ENCODE peak calls at places on chromosomes 2 and 18, in six cellular contexts. One of them, this sample, is unnamed.

GRCh38 chr2:9975328-9975727 is 23.8 kb downstream of the GRHL1 start:
- DNase-seq in body of pancreas: peak
- DNase-seq in adrenal gland: no peak
- DNase-seq in ovary: no peak
- DNase-seq in breast epithelium: no peak
- DNase-seq in transverse colon: no peak
- DNase-seq in this sample: no peak

GRCh38 chr2:217920879-217921603 is 81.8 kb downstream of the TNS1 start:
- DNase-seq in body of pancreas: peak
- DNase-seq in adrenal gland: peak
- DNase-seq in ovary: peak
- DNase-seq in breast epithelium: no peak
- DNase-seq in transverse colon: no peak
- DNase-seq in this sample: peak

GRCh38 chr18:77068321-77068841 is 64.2 kb downstream of the MBP start:
- DNase-seq in body of pancreas: peak
- DNase-seq in adrenal gland: no peak
- DNase-seq in ovary: no peak
- DNase-seq in breast epithelium: no peak
- DNase-seq in transverse colon: no peak
- DNase-seq in this sample: no peak

GRCh38 chr2:204108301-204108700 is 171.7 kb downstream of the ICOS start:
- DNase-seq in body of pancreas: no peak
- DNase-seq in adrenal gland: peak
- DNase-seq in ovary: peak
- DNase-seq in breast epithelium: no peak
- DNase-seq in transverse colon: no peak
- DNase-seq in this sample: no peak

GRCh38 chr2:109295070-109295780 is 166.2 kb downstream of the SH3RF3 start:
- DNase-seq in body of pancreas: no peak
- DNase-seq in adrenal gland: no peak
- DNase-seq in ovary: no peak
- DNase-seq in breast epithelium: no peak
- DNase-seq in transverse colon: no peak
- DNase-seq in this sample: no peak

GRCh38 chr2:67854798-67855197 is 208.0 kb downstream of the C1D start:
- DNase-seq in body of pancreas: no peak
- DNase-seq in adrenal gland: no peak
- DNase-seq in ovary: no peak
- DNase-seq in breast epithelium: no peak
- DNase-seq in transverse colon: no peak
- DNase-seq in this sample: no peak

GRCh38 chr2:130951018-130951417 is 114.3 kb downstream of the ARHGEF4 start:
- DNase-seq in body of pancreas: no peak
- DNase-seq in adrenal gland: no peak
- DNase-seq in ovary: no peak
- DNase-seq in breast epithelium: no peak
- DNase-seq in transverse colon: no peak
- DNase-seq in this sample: no peak

GRCh38 chr18:13570216-13570615 is 156.1 kb downstream of the FAM210A start:
- DNase-seq in body of pancreas: no peak
- DNase-seq in adrenal gland: peak
- DNase-seq in ovary: no peak
- DNase-seq in breast epithelium: no peak
- DNase-seq in transverse colon: no peak
- DNase-seq in this sample: no peak

GRCh38 chr2:152042636-152043615 is 55.9 kb downstream of the CACNB4 start:
- DNase-seq in body of pancreas: no peak
- DNase-seq in adrenal gland: no peak
- DNase-seq in ovary: no peak
- DNase-seq in breast epithelium: no peak
- DNase-seq in transverse colon: no peak
- DNase-seq in this sample: no peak

GRCh38 chr2:24509425-24509824 is 18.4 kb downstream of the NCOA1 start:
- DNase-seq in body of pancreas: no peak
- DNase-seq in adrenal gland: no peak
- DNase-seq in ovary: no peak
- DNase-seq in breast epithelium: no peak
- DNase-seq in transverse colon: no peak
- DNase-seq in this sample: no peak

GRCh38 chr2:161599842-161600241 is 24.4 kb upstream of the SLC4A10 start:
- DNase-seq in body of pancreas: no peak
- DNase-seq in adrenal gland: no peak
- DNase-seq in ovary: no peak
- DNase-seq in breast epithelium: no peak
- DNase-seq in transverse colon: no peak
- DNase-seq in this sample: no peak

GRCh38 chr2:71471276-71471675 is 17.9 kb downstream of the DYSF start:
- DNase-seq in body of pancreas: no peak
- DNase-seq in adrenal gland: no peak
- DNase-seq in ovary: no peak
- DNase-seq in breast epithelium: no peak
- DNase-seq in transverse colon: no peak
- DNase-seq in this sample: no peak

GRCh38 chr2:1140389-1141003 is 189.8 kb downstream of the SNTG2 start:
- DNase-seq in body of pancreas: no peak
- DNase-seq in adrenal gland: peak
- DNase-seq in ovary: no peak
- DNase-seq in breast epithelium: no peak
- DNase-seq in transverse colon: no peak
- DNase-seq in this sample: no peak

GRCh38 chr2:183740241-183740640 is 616.0 kb downstream of the NUP35 start:
- DNase-seq in body of pancreas: peak
- DNase-seq in adrenal gland: no peak
- DNase-seq in ovary: no peak
- DNase-seq in breast epithelium: no peak
- DNase-seq in transverse colon: no peak
- DNase-seq in this sample: no peak

GRCh38 chr18:398866-399637 is 101.4 kb downstream of the COLEC12 start:
- DNase-seq in body of pancreas: no peak
- DNase-seq in adrenal gland: no peak
- DNase-seq in ovary: no peak
- DNase-seq in breast epithelium: no peak
- DNase-seq in transverse colon: no peak
- DNase-seq in this sample: no peak

GRCh38 chr2:52312488-52312887 is 1280.6 kb upstream of the NRXN1 start:
- DNase-seq in body of pancreas: no peak
- DNase-seq in adrenal gland: no peak
- DNase-seq in ovary: no peak
- DNase-seq in breast epithelium: no peak
- DNase-seq in transverse colon: no peak
- DNase-seq in this sample: no peak

GRCh38 chr2:96977631-96978195 is 8.7 kb downstream of the FAM178B start:
- DNase-seq in body of pancreas: no peak
- DNase-seq in adrenal gland: no peak
- DNase-seq in ovary: no peak
- DNase-seq in breast epithelium: no peak
- DNase-seq in transverse colon: no peak
- DNase-seq in this sample: no peak

GRCh38 chr2:225737556-225737955 is 338.0 kb downstream of the NYAP2 start:
- DNase-seq in body of pancreas: no peak
- DNase-seq in adrenal gland: no peak
- DNase-seq in ovary: no peak
- DNase-seq in breast epithelium: no peak
- DNase-seq in transverse colon: no peak
- DNase-seq in this sample: no peak

GRCh38 chr18:23903971-23904370 is 110.6 kb upstream of the TTC39C start:
- DNase-seq in body of pancreas: no peak
- DNase-seq in adrenal gland: no peak
- DNase-seq in ovary: no peak
- DNase-seq in breast epithelium: no peak
- DNase-seq in transverse colon: no peak
- DNase-seq in this sample: no peak

GRCh38 chr18:12766986-12767433 is 64.2 kb downstream of the PSMG2 start:
- DNase-seq in body of pancreas: no peak
- DNase-seq in adrenal gland: peak
- DNase-seq in ovary: no peak
- DNase-seq in breast epithelium: no peak
- DNase-seq in transverse colon: no peak
- DNase-seq in this sample: no peak

GRCh38 chr2:25912851-25913695 is 34.8 kb upstream of the ASXL2 start:
- DNase-seq in body of pancreas: no peak
- DNase-seq in adrenal gland: no peak
- DNase-seq in ovary: no peak
- DNase-seq in breast epithelium: no peak
- DNase-seq in transverse colon: no peak
- DNase-seq in this sample: no peak

GRCh38 chr2:71932027-71932779 is 215.5 kb downstream of the CYP26B1 start:
- DNase-seq in body of pancreas: no peak
- DNase-seq in adrenal gland: no peak
- DNase-seq in ovary: no peak
- DNase-seq in breast epithelium: no peak
- DNase-seq in transverse colon: no peak
- DNase-seq in this sample: no peak

GRCh38 chr2:201257381-201257940 is 2.9 kb upstream of the CASP8 start:
- DNase-seq in body of pancreas: peak
- DNase-seq in adrenal gland: peak
- DNase-seq in ovary: no peak
- DNase-seq in breast epithelium: no peak
- DNase-seq in transverse colon: peak
- DNase-seq in this sample: no peak

GRCh38 chr18:49880656-49881055 is 67.3 kb upstream of the ACAA2 start:
- DNase-seq in body of pancreas: no peak
- DNase-seq in adrenal gland: no peak
- DNase-seq in ovary: no peak
- DNase-seq in breast epithelium: no peak
- DNase-seq in transverse colon: no peak
- DNase-seq in this sample: no peak

GRCh38 chr18:69943021-69943420 is 4.7 kb downstream of the CD226 start:
- DNase-seq in body of pancreas: no peak
- DNase-seq in adrenal gland: no peak
- DNase-seq in ovary: no peak
- DNase-seq in breast epithelium: no peak
- DNase-seq in transverse colon: no peak
- DNase-seq in this sample: no peak
- TF ChIP-seq CTCF in body of pancreas: no peak
- TF ChIP-seq CTCF in adrenal gland: no peak
- TF ChIP-seq CTCF in ovary: no peak
- TF ChIP-seq CTCF in breast epithelium: no peak
- TF ChIP-seq CTCF in transverse colon: no peak
- TF ChIP-seq CTCF in this sample: no peak

GRCh38 chr2:208150094-208150493 is 4.1 kb upstream of the CRYGB start:
- DNase-seq in body of pancreas: no peak
- DNase-seq in adrenal gland: no peak
- DNase-seq in ovary: no peak
- DNase-seq in breast epithelium: no peak
- DNase-seq in transverse colon: no peak
- DNase-seq in this sample: no peak

GRCh38 chr2:208147759-208148158 is 1.8 kb upstream of the CRYGB start:
- DNase-seq in body of pancreas: no peak
- DNase-seq in adrenal gland: no peak
- DNase-seq in ovary: no peak
- DNase-seq in breast epithelium: no peak
- DNase-seq in transverse colon: no peak
- DNase-seq in this sample: no peak

GRCh38 chr2:208147008-208147407 is 1.1 kb upstream of the CRYGB start:
- DNase-seq in body of pancreas: no peak
- DNase-seq in adrenal gland: no peak
- DNase-seq in ovary: no peak
- DNase-seq in breast epithelium: no peak
- DNase-seq in transverse colon: no peak
- DNase-seq in this sample: no peak

GRCh38 chr2:208148803-208149202 is 2.8 kb upstream of the CRYGB start:
- DNase-seq in body of pancreas: no peak
- DNase-seq in adrenal gland: no peak
- DNase-seq in ovary: no peak
- DNase-seq in breast epithelium: no peak
- DNase-seq in transverse colon: no peak
- DNase-seq in this sample: no peak

GRCh38 chr2:208150956-208151355 is 5.0 kb upstream of the CRYGB start:
- DNase-seq in body of pancreas: no peak
- DNase-seq in adrenal gland: no peak
- DNase-seq in ovary: no peak
- DNase-seq in breast epithelium: no peak
- DNase-seq in transverse colon: no peak
- DNase-seq in this sample: no peak
- H3K4me3 ChIP-seq in body of pancreas: no peak
- H3K4me3 ChIP-seq in adrenal gland: no peak
- H3K4me3 ChIP-seq in ovary: no peak
- H3K4me3 ChIP-seq in breast epithelium: no peak
- H3K4me3 ChIP-seq in transverse colon: no peak
- H3K4me3 ChIP-seq in this sample: no peak

DNA sequence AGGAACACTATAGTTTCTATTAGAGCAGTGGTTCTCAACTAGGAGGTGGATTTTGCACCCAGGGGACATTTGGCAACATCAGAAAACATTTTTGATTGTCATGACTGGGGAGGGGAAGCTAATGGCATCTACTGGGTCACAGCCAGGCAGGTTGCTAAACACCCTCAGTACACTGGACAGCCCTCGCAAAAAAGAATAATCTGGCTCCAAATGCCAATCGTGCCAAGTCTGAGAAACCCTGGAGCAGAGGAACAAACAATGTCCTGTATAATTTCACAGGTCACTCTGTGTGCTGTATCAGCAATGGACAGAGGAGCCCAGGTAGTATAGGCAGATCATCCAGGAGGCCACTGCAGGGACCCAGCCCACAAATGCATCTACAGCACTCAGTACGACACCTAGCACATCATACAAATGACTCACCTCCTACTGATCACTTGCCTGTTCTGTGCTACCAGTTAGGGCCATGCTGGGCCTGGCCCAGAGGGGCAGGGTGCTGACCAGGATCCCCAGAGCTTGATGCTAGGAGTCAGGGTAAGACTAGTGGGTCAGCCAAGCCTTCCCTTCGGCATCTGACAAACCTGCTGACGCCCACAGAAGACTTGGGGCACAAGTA is 37.6 kb downstream of the SFXN5 start:
- DNase-seq in body of pancreas: no peak
- DNase-seq in adrenal gland: no peak
- DNase-seq in ovary: no peak
- DNase-seq in breast epithelium: no peak
- DNase-seq in transverse colon: no peak
- DNase-seq in this sample: no peak
- TF ChIP-seq POLR2A in body of pancreas: no peak
- TF ChIP-seq POLR2A in adrenal gland: no peak
- TF ChIP-seq POLR2A in ovary: no peak
- TF ChIP-seq POLR2A in breast epithelium: no peak
- TF ChIP-seq POLR2A in transverse colon: no peak
- TF ChIP-seq POLR2A in this sample: no peak

GRCh38 chr2:110743600-110743999 is 11.2 kb downstream of the ACOXL start:
- DNase-seq in body of pancreas: no peak
- DNase-seq in adrenal gland: no peak
- DNase-seq in ovary: no peak
- DNase-seq in breast epithelium: no peak
- DNase-seq in transverse colon: no peak
- DNase-seq in this sample: no peak

GRCh38 chr2:110740747-110741349 is 8.5 kb downstream of the ACOXL start:
- DNase-seq in body of pancreas: no peak
- DNase-seq in adrenal gland: no peak
- DNase-seq in ovary: no peak
- DNase-seq in breast epithelium: no peak
- DNase-seq in transverse colon: no peak
- DNase-seq in this sample: no peak

GRCh38 chr2:110744429-110744828 is 12.1 kb downstream of the ACOXL start:
- DNase-seq in body of pancreas: no peak
- DNase-seq in adrenal gland: no peak
- DNase-seq in ovary: no peak
- DNase-seq in breast epithelium: no peak
- DNase-seq in transverse colon: no peak
- DNase-seq in this sample: no peak

GRCh38 chr2:110742412-110742811 is 10.0 kb downstream of the ACOXL start:
- DNase-seq in body of pancreas: no peak
- DNase-seq in adrenal gland: no peak
- DNase-seq in ovary: no peak
- DNase-seq in breast epithelium: no peak
- DNase-seq in transverse colon: no peak
- DNase-seq in this sample: no peak

GRCh38 chr2:110741491-110741980 is 9.2 kb downstream of the ACOXL start:
- DNase-seq in body of pancreas: no peak
- DNase-seq in adrenal gland: no peak
- DNase-seq in ovary: no peak
- DNase-seq in breast epithelium: no peak
- DNase-seq in transverse colon: no peak
- DNase-seq in this sample: no peak
- TF ChIP-seq CTCF in body of pancreas: no peak
- TF ChIP-seq CTCF in adrenal gland: no peak
- TF ChIP-seq CTCF in ovary: no peak
- TF ChIP-seq CTCF in breast epithelium: no peak
- TF ChIP-seq CTCF in transverse colon: no peak
- TF ChIP-seq CTCF in this sample: no peak